ENCODE peak calls at places on chromosomes 2 and 18, in seven cellular contexts. One of them, this sample, is unnamed.

GRCh38 chr18:48412339-48412929 is 3.3 kb upstream of the ZBTB7C start:
- DNase-seq in small intestine: peak; percentile 74
- DNase-seq in GM23248: peak; percentile 66
- DNase-seq in tibial artery: no peak
- DNase-seq in mucosa of descending colon: no peak
- DNase-seq in hepatocyte: peak; percentile 58
- DNase-seq in spleen: no peak
- DNase-seq in this sample: no peak

GRCh38 chr2:85009019-85009618 is 38.2 kb downstream of the KCMF1 start:
- DNase-seq in small intestine: no peak
- DNase-seq in hepatocyte: no peak
- DNase-seq in spleen: no peak
- DNase-seq in mucosa of descending colon: no peak
- DNase-seq in tibial artery: no peak
- DNase-seq in GM23248: no peak
- DNase-seq in this sample: no peak

GRCh38 chr2:74379851-74380789 is at the start of gene DCTN1:
- DNase-seq in mucosa of descending colon: no peak
- DNase-seq in small intestine: peak; percentile 29
- DNase-seq in hepatocyte: peak; percentile 74
- DNase-seq in spleen: no peak
- DNase-seq in tibial artery: no peak
- DNase-seq in GM23248: peak; percentile 90
- DNase-seq in this sample: peak; percentile 71

GRCh38 chr2:172097557-172098131 is 5.1 kb downstream of the DLX2 start:
- DNase-seq in hepatocyte: no peak
- DNase-seq in small intestine: no peak
- DNase-seq in spleen: no peak
- DNase-seq in GM23248: peak; percentile 80
- DNase-seq in tibial artery: no peak
- DNase-seq in mucosa of descending colon: no peak
- DNase-seq in this sample: no peak

GRCh38 chr18:11323359-11323819 is 174.0 kb upstream of the PIEZO2 start:
- DNase-seq in spleen: no peak
- DNase-seq in GM23248: peak; percentile 67
- DNase-seq in hepatocyte: peak; percentile 68
- DNase-seq in mucosa of descending colon: peak; percentile 49
- DNase-seq in tibial artery: no peak
- DNase-seq in small intestine: no peak
- DNase-seq in this sample: peak; percentile 37

GRCh38 chr2:137192366-137193315 is 427.3 kb downstream of the THSD7B start:
- DNase-seq in spleen: no peak
- DNase-seq in GM23248: peak; percentile 37
- DNase-seq in small intestine: no peak
- DNase-seq in tibial artery: no peak
- DNase-seq in hepatocyte: peak; percentile 45
- DNase-seq in mucosa of descending colon: no peak
- DNase-seq in this sample: no peak

GRCh38 chr2:157173740-157174184 is 83.7 kb upstream of the GALNT5 start:
- DNase-seq in mucosa of descending colon: no peak
- DNase-seq in GM23248: peak; percentile 96
- DNase-seq in hepatocyte: peak; percentile 64
- DNase-seq in tibial artery: no peak
- DNase-seq in small intestine: peak; percentile 6
- DNase-seq in spleen: no peak
- DNase-seq in this sample: no peak

GRCh38 chr2:218671077-218671653 is 637 bp downstream of the RNF25 start:
- DNase-seq in hepatocyte: peak; percentile 50
- DNase-seq in tibial artery: no peak
- DNase-seq in small intestine: peak; percentile 37
- DNase-seq in spleen: no peak
- DNase-seq in GM23248: peak; percentile 75
- DNase-seq in mucosa of descending colon: no peak
- DNase-seq in this sample: no peak

GRCh38 chr18:74023220-74023619 is 124.4 kb downstream of the FBXO15 start:
- DNase-seq in small intestine: no peak
- DNase-seq in spleen: no peak
- DNase-seq in hepatocyte: no peak
- DNase-seq in GM23248: no peak
- DNase-seq in tibial artery: no peak
- DNase-seq in mucosa of descending colon: no peak
- DNase-seq in this sample: no peak

GRCh38 chr18:35477497-35477896 is 20.3 kb downstream of the INO80C start:
- DNase-seq in mucosa of descending colon: no peak
- DNase-seq in small intestine: no peak
- DNase-seq in tibial artery: no peak
- DNase-seq in spleen: no peak
- DNase-seq in hepatocyte: no peak
- DNase-seq in GM23248: no peak
- DNase-seq in this sample: no peak

GRCh38 chr18:28108801-28109200 is 68.1 kb downstream of the CDH2 start:
- DNase-seq in GM23248: peak; percentile 56
- DNase-seq in tibial artery: no peak
- DNase-seq in mucosa of descending colon: no peak
- DNase-seq in hepatocyte: peak; percentile 49
- DNase-seq in small intestine: no peak
- DNase-seq in spleen: no peak
- DNase-seq in this sample: no peak

GRCh38 chr2:210128961-210129360 is 42.2 kb downstream of the KANSL1L start:
- DNase-seq in spleen: no peak
- DNase-seq in mucosa of descending colon: no peak
- DNase-seq in tibial artery: no peak
- DNase-seq in hepatocyte: peak; percentile 9
- DNase-seq in small intestine: peak; percentile 58
- DNase-seq in GM23248: no peak
- DNase-seq in this sample: no peak

GRCh38 chr2:133377599-133377998 is 190.7 kb downstream of the NCKAP5 start:
- DNase-seq in mucosa of descending colon: no peak
- DNase-seq in GM23248: no peak
- DNase-seq in tibial artery: no peak
- DNase-seq in spleen: no peak
- DNase-seq in hepatocyte: no peak
- DNase-seq in small intestine: no peak
- DNase-seq in this sample: no peak

GRCh38 chr2:111236027-111236426 is 115.3 kb downstream of the BCL2L11 start:
- DNase-seq in mucosa of descending colon: no peak
- DNase-seq in hepatocyte: no peak
- DNase-seq in small intestine: no peak
- DNase-seq in tibial artery: no peak
- DNase-seq in spleen: no peak
- DNase-seq in GM23248: no peak
- DNase-seq in this sample: peak; percentile 86

GRCh38 chr18:79905389-79905911 is 46.0 kb downstream of the SLC66A2 start:
- DNase-seq in spleen: peak; percentile 57
- DNase-seq in hepatocyte: no peak
- DNase-seq in GM23248: peak; percentile 13
- DNase-seq in tibial artery: peak; percentile 51
- DNase-seq in mucosa of descending colon: no peak
- DNase-seq in small intestine: no peak
- DNase-seq in this sample: peak; percentile 76

GRCh38 chr2:68812256-68812655 is 58.9 kb downstream of the BMP10 start:
- DNase-seq in GM23248: no peak
- DNase-seq in spleen: no peak
- DNase-seq in mucosa of descending colon: no peak
- DNase-seq in small intestine: no peak
- DNase-seq in tibial artery: no peak
- DNase-seq in hepatocyte: no peak
- DNase-seq in this sample: peak; percentile 65

GRCh38 chr2:147782521-147782920 is 62.3 kb upstream of the ACVR2A start:
- DNase-seq in hepatocyte: no peak
- DNase-seq in small intestine: no peak
- DNase-seq in spleen: no peak
- DNase-seq in mucosa of descending colon: no peak
- DNase-seq in tibial artery: no peak
- DNase-seq in GM23248: peak; percentile 84
- DNase-seq in this sample: no peak

GRCh38 chr2:169509230-169509917 is at the start of gene KLHL41:
- DNase-seq in GM23248: peak; percentile 48
- DNase-seq in hepatocyte: no peak
- DNase-seq in mucosa of descending colon: no peak
- DNase-seq in spleen: no peak
- DNase-seq in small intestine: peak; percentile 44
- DNase-seq in tibial artery: no peak
- DNase-seq in this sample: no peak

GRCh38 chr2:105953942-105954341 is 209.2 kb downstream of the NCK2 start:
- DNase-seq in GM23248: no peak
- DNase-seq in small intestine: no peak
- DNase-seq in spleen: no peak
- DNase-seq in tibial artery: no peak
- DNase-seq in mucosa of descending colon: no peak
- DNase-seq in hepatocyte: no peak
- DNase-seq in this sample: no peak

GRCh38 chr2:111168528-111168929 is 47.8 kb downstream of the BCL2L11 start:
- DNase-seq in GM23248: peak; percentile 93
- DNase-seq in small intestine: peak; percentile 61
- DNase-seq in mucosa of descending colon: no peak
- DNase-seq in hepatocyte: peak; percentile 68
- DNase-seq in spleen: no peak
- DNase-seq in tibial artery: no peak
- DNase-seq in this sample: peak; percentile 59

GRCh38 chr2:239249781-239250180 is 151.0 kb downstream of the HDAC4 start:
- DNase-seq in tibial artery: peak; percentile 74
- DNase-seq in small intestine: no peak
- DNase-seq in hepatocyte: no peak
- DNase-seq in mucosa of descending colon: peak; percentile 79
- DNase-seq in GM23248: no peak
- DNase-seq in spleen: peak; percentile 87
- DNase-seq in this sample: peak; percentile 91

GRCh38 chr2:15145919-15146318 is 415.2 kb downstream of the NBAS start:
- DNase-seq in tibial artery: no peak
- DNase-seq in mucosa of descending colon: no peak
- DNase-seq in spleen: no peak
- DNase-seq in small intestine: no peak
- DNase-seq in GM23248: no peak
- DNase-seq in hepatocyte: no peak
- DNase-seq in this sample: no peak

GRCh38 chr2:15145046-15145817 is 415.9 kb downstream of the NBAS start:
- DNase-seq in tibial artery: no peak
- DNase-seq in small intestine: no peak
- DNase-seq in GM23248: peak; percentile 11
- DNase-seq in hepatocyte: no peak
- DNase-seq in spleen: no peak
- DNase-seq in mucosa of descending colon: no peak
- DNase-seq in this sample: no peak

GRCh38 chr2:15142069-15142689 is 419.0 kb downstream of the NBAS start:
- DNase-seq in tibial artery: no peak
- DNase-seq in GM23248: no peak
- DNase-seq in hepatocyte: no peak
- DNase-seq in small intestine: no peak
- DNase-seq in mucosa of descending colon: no peak
- DNase-seq in spleen: peak; percentile 83
- DNase-seq in this sample: no peak

GRCh38 chr2:15136639-15137038 is 424.5 kb downstream of the NBAS start:
- DNase-seq in hepatocyte: no peak
- DNase-seq in small intestine: no peak
- DNase-seq in tibial artery: no peak
- DNase-seq in spleen: no peak
- DNase-seq in mucosa of descending colon: no peak
- DNase-seq in GM23248: no peak
- DNase-seq in this sample: no peak

DNA sequence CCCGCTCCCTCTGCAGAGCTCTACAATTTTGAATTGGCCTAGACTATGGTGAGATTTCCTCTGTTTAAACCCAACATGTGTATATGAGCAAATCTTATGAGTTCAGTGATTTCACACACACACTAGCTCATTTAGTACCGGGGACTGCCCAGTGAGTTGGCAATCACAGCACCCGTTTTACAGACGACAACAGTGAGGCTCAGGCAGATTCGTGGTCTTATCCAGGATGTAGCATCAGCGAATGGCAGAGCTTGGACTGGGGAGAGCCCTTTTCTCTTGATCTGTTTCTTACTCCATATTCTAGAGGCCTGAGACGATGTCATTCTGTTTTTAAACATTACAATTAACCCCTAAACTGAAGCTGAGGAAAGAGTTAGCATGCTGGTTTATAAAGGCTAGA is 419.9 kb downstream of the NBAS start:
- DNase-seq in tibial artery: no peak
- DNase-seq in small intestine: no peak
- DNase-seq in spleen: no peak
- DNase-seq in hepatocyte: no peak
- DNase-seq in GM23248: no peak
- DNase-seq in mucosa of descending colon: no peak
- DNase-seq in this sample: no peak
- H3K4me1 ChIP-seq in tibial artery: no peaks in the 10 kb centered on the region
- H3K4me1 ChIP-seq in small intestine: no peaks in the 10 kb centered on the region
- H3K4me1 ChIP-seq in spleen: peaks cover 14% of the 10 kb centered on the region
- H3K4me1 ChIP-seq in hepatocyte: no peaks in the 10 kb centered on the region
- H3K4me1 ChIP-seq in GM23248: no peaks in the 10 kb centered on the region
- H3K4me1 ChIP-seq in mucosa of descending colon: no peaks in the 10 kb centered on the region
- H3K4me1 ChIP-seq in this sample: no peaks in the 10 kb centered on the region

GRCh38 chr2:215435809-215436704 is at the start of gene FN1:
- DNase-seq in spleen: peak; percentile 85
- DNase-seq in tibial artery: peak; percentile 98
- DNase-seq in GM23248: peak; percentile 99
- DNase-seq in mucosa of descending colon: peak; percentile 86
- DNase-seq in hepatocyte: peak; percentile 97
- DNase-seq in small intestine: peak; percentile 12
- DNase-seq in this sample: peak; percentile 98

GRCh38 chr2:215435261-215435808 is 533 bp downstream of the FN1 start:
- DNase-seq in spleen: peak; percentile 76
- DNase-seq in hepatocyte: peak; percentile 65
- DNase-seq in GM23248: peak; percentile 70
- DNase-seq in tibial artery: no peak
- DNase-seq in mucosa of descending colon: peak; percentile 57
- DNase-seq in small intestine: no peak
- DNase-seq in this sample: peak; percentile 51

GRCh38 chr2:215432759-215433594 is 2.9 kb downstream of the FN1 start:
- DNase-seq in mucosa of descending colon: no peak
- DNase-seq in tibial artery: no peak
- DNase-seq in spleen: no peak
- DNase-seq in GM23248: peak; percentile 35
- DNase-seq in hepatocyte: no peak
- DNase-seq in small intestine: no peak
- DNase-seq in this sample: no peak

GRCh38 chr2:215436705-215437570 is 1.1 kb upstream of the FN1 start:
- DNase-seq in hepatocyte: peak; percentile 50
- DNase-seq in mucosa of descending colon: no peak
- DNase-seq in small intestine: no peak
- DNase-seq in GM23248: peak; percentile 53
- DNase-seq in spleen: no peak
- DNase-seq in tibial artery: no peak
- DNase-seq in this sample: no peak

GRCh38 chr2:215434447-215435260 is 1.2 kb downstream of the FN1 start:
- DNase-seq in spleen: no peak
- DNase-seq in small intestine: no peak
- DNase-seq in GM23248: peak; percentile 58
- DNase-seq in hepatocyte: no peak
- DNase-seq in mucosa of descending colon: no peak
- DNase-seq in tibial artery: no peak
- DNase-seq in this sample: no peak
- H3K4me3 ChIP-seq in spleen: no peak overlapping the region
- H3K4me3 ChIP-seq in small intestine: no peak overlapping the region
- H3K4me3 ChIP-seq in GM23248: peak overlapping the region; percentile 99
- H3K4me3 ChIP-seq in hepatocyte: peak overlapping the region; percentile 61
- H3K4me3 ChIP-seq in mucosa of descending colon: no peak overlapping the region
- H3K4me3 ChIP-seq in tibial artery: peak overlapping the region; percentile 80
- H3K4me3 ChIP-seq in this sample: peak overlapping the region; percentile 62

GRCh38 chr2:64854773-64855237 is 134.4 kb upstream of the SLC1A4 start:
- DNase-seq in GM23248: peak; percentile 81
- DNase-seq in tibial artery: peak; percentile 72
- DNase-seq in hepatocyte: no peak
- DNase-seq in spleen: no peak
- DNase-seq in mucosa of descending colon: no peak
- DNase-seq in small intestine: no peak
- DNase-seq in this sample: peak; percentile 43
- H3K4me1 ChIP-seq in GM23248: peaks cover 44% of the 10 kb centered on the region
- H3K4me1 ChIP-seq in tibial artery: peaks cover 28% of the 10 kb centered on the region
- H3K4me1 ChIP-seq in hepatocyte: peaks cover 23% of the 10 kb centered on the region
- H3K4me1 ChIP-seq in spleen: peaks cover 60% of the 10 kb centered on the region
- H3K4me1 ChIP-seq in mucosa of descending colon: peaks cover 19% of the 10 kb centered on the region
- H3K4me1 ChIP-seq in small intestine: no peaks in the 10 kb centered on the region
- H3K4me1 ChIP-seq in this sample: peaks cover 12% of the 10 kb centered on the region

GRCh38 chr2:179636995-179637394 is 224.4 kb downstream of the ZNF385B start:
- DNase-seq in mucosa of descending colon: no peak
- DNase-seq in small intestine: no peak
- DNase-seq in spleen: no peak
- DNase-seq in hepatocyte: no peak
- DNase-seq in GM23248: peak; percentile 7
- DNase-seq in tibial artery: no peak
- DNase-seq in this sample: no peak
- H3K4me3 ChIP-seq in mucosa of descending colon: no peak overlapping the region
- H3K4me3 ChIP-seq in small intestine: no peak overlapping the region
- H3K4me3 ChIP-seq in spleen: no peak overlapping the region
- H3K4me3 ChIP-seq in hepatocyte: no peak overlapping the region
- H3K4me3 ChIP-seq in GM23248: no peak overlapping the region
- H3K4me3 ChIP-seq in tibial artery: no peak overlapping the region
- H3K4me3 ChIP-seq in this sample: no peak overlapping the region

This sample was measured in right cardiac atrium.